ENCODE peak calls at places on chromosomes 13 and 19, in seven cellular contexts. Y, D, E, Z, I, X and W are unnamed samples.

GRCh38 chr19:55213547-55213946 is 4.2 kb upstream of the PTPRH start:
- DNase-seq in E (no peak), I (no peak), X (no peak), D (no peak), Z (no peak), Y (no peak), W (no peak)

GRCh38 chr13:85223883-85224656 is 575.1 kb downstream of the SLITRK6 start:
- DNase-seq in I (no peak), Z (no peak), Y (no peak), E (no peak), X (no peak), D (no peak), W (no peak)

GRCh38 chr13:75687145-75687763 is 51.1 kb downstream of the LMO7 start:
- DNase-seq in D (no peak), Z (no peak), I (peak), X (no peak), E (no peak), Y (no peak), W (no peak)

GRCh38 chr13:73336789-73337188 is 278.0 kb downstream of the KLF5 start:
- DNase-seq in Z (no peak), X (no peak), Y (no peak), D (no peak), I (no peak), E (no peak), W (no peak)

GRCh38 chr13:59861676-59862075 is 302.1 kb downstream of the DIAPH3 start:
- DNase-seq in I (no peak), D (no peak), X (no peak), Y (no peak), E (no peak), Z (no peak), W (no peak)

GRCh38 chr19:16096281-16096855 is 15.3 kb upstream of the RAB8A start:
- DNase-seq in Y (no peak), Z (no peak), X (no peak), I (no peak), D (no peak), E (no peak), W (no peak)

GRCh38 chr19:34480971-34481821 is at the start of gene WTIP:
- DNase-seq in Y (peak), E (peak), D (no peak), Z (peak), I (peak), X (peak), W (peak)

GRCh38 chr19:17967258-17968051 is 548 bp downstream of the KCNN1 start:
- DNase-seq in I (no peak), E (no peak), Y (no peak), D (no peak), X (no peak), Z (no peak), W (no peak)

GRCh38 chr19:18229915-18230314 is 3.7 kb upstream of the PDE4C start:
- DNase-seq in Y (no peak), E (no peak), I (no peak), X (no peak), Z (no peak), D (no peak), W (no peak)

GRCh38 chr13:36920612-36921185 is 661 bp upstream of the SMAD9 start:
- DNase-seq in I (no peak), E (no peak), Z (no peak), D (no peak), X (no peak), Y (no peak), W (no peak)

GRCh38 chr13:34416833-34417425 is 525.1 kb upstream of the NBEA start:
- DNase-seq in I (no peak), Z (peak), X (peak), D (no peak), Y (peak), E (peak), W (no peak)

GRCh38 chr13:20782116-20782708 is 8.5 kb upstream of the EEF1AKMT1 start:
- DNase-seq in E (no peak), D (no peak), Z (no peak), X (no peak), I (no peak), Y (no peak), W (no peak)

GRCh38 chr13:65330287-65330686 is 1899.8 kb downstream of the PCDH9 start:
- DNase-seq in I (no peak), X (no peak), E (no peak), Y (no peak), Z (no peak), D (no peak), W (no peak)

GRCh38 chr13:30373727-30374126 is 48.6 kb upstream of the UBE2L5 start:
- DNase-seq in Z (no peak), X (no peak), Y (no peak), D (no peak), I (no peak), E (peak), W (no peak)

GRCh38 chr13:47990427-47990826 is 10.6 kb downstream of the SUCLA2 start:
- DNase-seq in E (no peak), D (no peak), I (no peak), Z (no peak), Y (no peak), X (no peak), W (no peak)

DNA sequence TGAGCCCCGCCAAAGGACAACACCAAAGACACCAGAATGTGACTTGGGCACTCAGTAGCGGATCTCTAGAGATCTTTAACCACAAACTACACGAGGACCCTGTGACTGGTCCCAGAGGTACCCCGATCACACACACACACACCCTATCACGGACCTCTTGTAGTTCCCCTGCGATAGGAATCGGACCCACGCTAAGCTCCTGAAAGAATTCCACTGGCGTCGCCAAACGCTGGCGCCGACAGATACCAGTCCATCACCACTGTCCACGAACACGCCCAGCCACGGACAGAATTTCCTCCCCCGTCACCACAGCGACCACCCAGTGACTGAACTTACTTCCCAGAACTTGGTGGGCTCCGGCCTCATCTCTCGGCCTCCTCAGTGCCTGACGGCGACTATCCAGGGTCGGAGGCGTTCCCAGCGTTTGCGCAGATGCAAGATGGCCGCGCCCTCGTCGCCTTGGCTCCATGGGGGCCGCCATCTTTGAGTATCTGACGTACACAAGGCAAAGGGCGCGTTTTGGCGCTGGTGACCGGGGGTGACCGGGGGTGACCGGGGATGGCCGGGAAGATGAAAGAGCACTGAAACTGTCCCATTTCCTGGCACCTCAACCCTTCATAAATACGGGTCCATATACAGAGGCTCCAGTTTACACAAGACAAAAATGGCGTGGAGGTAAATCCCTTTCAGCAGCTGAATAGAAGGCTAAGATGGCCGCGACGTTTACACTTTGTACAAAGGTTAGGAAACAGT is at the start of gene ZNF615:
- DNase-seq in D (peak), X (peak), E (peak), Y (peak), Z (peak), I (peak), W (peak)
- TF ChIP-seq POLR2A in D (no peak), X (peak), E (no peak), Y (peak), Z (no peak), I (no peak), W (peak)

GRCh38 chr19:48168689-48169088 is 1.5 kb downstream of the LIG1 start:
- DNase-seq in D (no peak), Y (no peak), E (no peak), I (no peak), Z (no peak), X (no peak), W (no peak)

GRCh38 chr19:48171584-48172170 is 1.2 kb downstream of the ZSWIM9 start:
- DNase-seq in I (no peak), Z (no peak), E (no peak), X (no peak), D (no peak), Y (peak), W (no peak)

GRCh38 chr19:48170817-48171347 is 402 bp downstream of the ZSWIM9 start:
- DNase-seq in Z (no peak), X (peak), Y (peak), I (no peak), D (no peak), E (no peak), W (no peak)

GRCh38 chr19:48169585-48169973 is 565 bp downstream of the LIG1 start:
- DNase-seq in I (peak), Y (peak), Z (peak), X (peak), E (peak), D (peak), W (peak)

DNA sequence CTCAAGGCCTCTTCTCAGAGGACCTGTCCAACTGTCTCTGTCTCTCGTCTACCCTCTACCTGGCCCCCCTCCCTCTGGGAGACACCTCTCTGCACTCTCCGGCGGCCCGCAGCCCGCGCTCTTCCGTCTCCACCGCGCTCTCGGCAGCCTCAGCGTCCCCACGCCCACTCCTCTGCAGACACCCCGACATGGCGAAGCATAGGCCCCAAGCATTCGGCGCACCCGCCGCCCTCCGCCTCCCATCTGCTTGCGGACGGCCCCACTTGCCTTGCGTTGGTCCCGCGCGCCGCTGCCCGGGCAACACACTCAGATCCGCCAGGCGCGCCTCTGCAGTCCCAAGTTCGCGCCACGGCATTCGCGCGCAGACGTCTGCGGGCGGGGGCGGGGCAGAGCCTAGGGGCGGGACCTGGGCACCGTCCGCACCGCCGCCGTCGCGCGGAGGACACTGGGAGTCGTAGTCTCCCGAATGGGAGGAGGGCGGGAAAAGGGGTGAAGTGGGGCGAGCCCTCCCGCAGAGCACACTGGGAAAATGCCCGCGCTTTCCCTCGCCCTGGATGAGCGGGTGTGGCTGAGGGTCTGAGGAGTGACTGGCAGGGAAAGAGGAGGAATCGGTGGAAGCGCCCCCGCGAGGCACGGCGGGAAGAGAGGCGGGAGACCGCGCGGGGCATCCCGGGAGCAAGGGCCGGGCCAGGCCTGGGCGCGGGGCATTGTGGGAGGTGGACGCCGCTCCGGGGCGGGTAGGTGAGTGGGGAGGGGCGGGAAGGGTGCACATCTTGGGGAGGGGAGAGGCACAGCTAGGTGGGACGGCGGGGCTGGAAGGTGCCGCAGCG is at the start of the genes LIG1 and ZSWIM9:
- DNase-seq in Z (peak), X (peak), Y (peak), D (peak), I (peak), E (peak), W (peak)
- TF ChIP-seq CTCF in Z (no peak), X (no peak), Y (no peak), D (no peak), I (no peak), E (no peak), W (no peak)

GRCh38 chr19:40750285-40751064 is at the start of gene ACTMAP:
- DNase-seq in E (peak), Y (peak), I (peak), Z (peak), D (peak), X (peak), W (peak)
- TF ChIP-seq POLR2A in E (peak), Y (peak), I (peak), Z (no peak), D (peak), X (no peak), W (peak)

DNA sequence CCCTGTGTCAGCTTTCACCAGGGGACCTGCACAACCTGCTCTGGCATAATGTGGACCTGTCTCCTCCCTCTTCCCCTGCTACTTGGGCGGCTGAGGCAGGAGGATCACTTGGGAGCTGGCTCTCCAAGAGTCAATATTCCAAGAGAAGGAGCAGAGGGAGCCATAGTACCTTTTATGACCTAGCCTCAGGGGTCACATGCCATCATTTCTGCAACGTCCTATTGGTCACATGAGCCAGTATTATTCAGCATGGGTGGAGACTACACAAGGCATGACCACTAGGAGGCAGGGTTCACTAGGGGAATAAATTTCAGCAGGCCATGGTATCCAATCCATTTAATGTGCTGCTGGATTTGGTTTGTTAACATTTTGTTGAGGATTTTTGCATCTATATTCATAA is 12.0 kb upstream of the SHFL start:
- DNase-seq in I (peak), X (no peak), Z (no peak), E (peak), D (no peak), Y (no peak), W (no peak)
- TF ChIP-seq CTCF in I (peak), X (peak), Z (peak), E (no peak), D (no peak), Y (no peak), W (no peak)

GRCh38 chr19:45863840-45864628 is at the start of gene FOXA3:
- DNase-seq in Z (peak), I (no peak), E (peak), Y (no peak), D (peak), X (no peak), W (no peak)
- TF ChIP-seq POLR2A in Z (peak), I (no peak), E (peak), Y (no peak), D (peak), X (no peak), W (no peak)

DNA sequence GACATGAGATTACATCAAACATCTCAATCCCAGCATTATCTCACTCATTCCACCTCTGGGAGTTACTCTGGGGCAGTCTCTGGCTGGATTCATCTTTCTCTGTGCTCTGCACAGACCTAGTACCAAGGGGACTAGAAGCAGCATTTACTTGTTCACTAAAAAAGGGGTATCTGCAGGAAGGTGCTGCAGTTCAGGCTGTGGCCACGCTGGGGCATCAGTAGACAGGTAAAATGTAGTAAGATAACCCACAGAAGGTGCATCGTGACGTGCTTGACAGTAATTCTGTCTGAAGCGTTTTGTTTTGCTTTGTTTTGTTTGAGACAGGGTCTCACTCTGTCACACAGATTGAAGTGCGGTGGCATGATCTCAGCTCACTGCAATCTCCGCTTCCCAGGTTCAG is 29.3 kb downstream of the ZNF564 start:
- DNase-seq in X (no peak), I (no peak), E (no peak), D (peak), Y (no peak), Z (no peak), W (no peak)
- TF ChIP-seq CTCF in X (no peak), I (peak), E (no peak), D (peak), Y (no peak), Z (no peak), W (no peak)